ENCODE peak calls at places on chromosome 13, in seven cellular contexts. One of them, this sample, is unnamed.

GRCh38 chr13:113756441-113757097 is 2.5 kb upstream of the TMEM255B start:
- DNase-seq in NB4: no peak
- DNase-seq in astrocyte of the spinal cord: no peak
- DNase-seq in tibial nerve: no peak
- DNase-seq in cardiac fibroblast: no peak
- DNase-seq in CD8-positive, alpha-beta memory T cell: no peak
- DNase-seq in omental fat pad: no peak
- DNase-seq in this sample: no peak

GRCh38 chr13:85536706-85537105 is 262.5 kb downstream of the SLITRK6 start:
- DNase-seq in cardiac fibroblast: no peak
- DNase-seq in tibial nerve: no peak
- DNase-seq in omental fat pad: no peak
- DNase-seq in astrocyte of the spinal cord: no peak
- DNase-seq in CD8-positive, alpha-beta memory T cell: no peak
- DNase-seq in NB4: no peak
- DNase-seq in this sample: no peak

GRCh38 chr13:28035146-28035782 is 46.8 kb upstream of the URAD start:
- DNase-seq in CD8-positive, alpha-beta memory T cell: no peak
- DNase-seq in tibial nerve: no peak
- DNase-seq in astrocyte of the spinal cord: no peak
- DNase-seq in cardiac fibroblast: no peak
- DNase-seq in NB4: peak
- DNase-seq in omental fat pad: no peak
- DNase-seq in this sample: no peak

GRCh38 chr13:47598340-47598911 is 402.6 kb downstream of the SUCLA2 start:
- DNase-seq in NB4: no peak
- DNase-seq in tibial nerve: no peak
- DNase-seq in omental fat pad: no peak
- DNase-seq in CD8-positive, alpha-beta memory T cell: no peak
- DNase-seq in astrocyte of the spinal cord: peak
- DNase-seq in cardiac fibroblast: peak
- DNase-seq in this sample: no peak

GRCh38 chr13:34678154-34678553 is 263.9 kb upstream of the NBEA start:
- DNase-seq in NB4: no peak
- DNase-seq in cardiac fibroblast: peak
- DNase-seq in CD8-positive, alpha-beta memory T cell: no peak
- DNase-seq in omental fat pad: no peak
- DNase-seq in tibial nerve: no peak
- DNase-seq in astrocyte of the spinal cord: no peak
- DNase-seq in this sample: no peak

GRCh38 chr13:92137519-92137918 is 739.1 kb downstream of the GPC5 start:
- DNase-seq in NB4: peak
- DNase-seq in cardiac fibroblast: peak
- DNase-seq in astrocyte of the spinal cord: no peak
- DNase-seq in CD8-positive, alpha-beta memory T cell: no peak
- DNase-seq in omental fat pad: no peak
- DNase-seq in tibial nerve: no peak
- DNase-seq in this sample: peak

GRCh38 chr13:50712469-50712868 is 131.0 kb downstream of the DLEU7 start:
- DNase-seq in astrocyte of the spinal cord: no peak
- DNase-seq in NB4: no peak
- DNase-seq in tibial nerve: no peak
- DNase-seq in cardiac fibroblast: no peak
- DNase-seq in omental fat pad: no peak
- DNase-seq in CD8-positive, alpha-beta memory T cell: no peak
- DNase-seq in this sample: no peak

GRCh38 chr13:108407495-108407894 is 138.0 kb downstream of the TNFSF13B start:
- DNase-seq in CD8-positive, alpha-beta memory T cell: no peak
- DNase-seq in NB4: no peak
- DNase-seq in omental fat pad: no peak
- DNase-seq in astrocyte of the spinal cord: no peak
- DNase-seq in cardiac fibroblast: no peak
- DNase-seq in tibial nerve: no peak
- DNase-seq in this sample: no peak

GRCh38 chr13:30608364-30608763 is 9.4 kb upstream of the USPL1 start:
- DNase-seq in NB4: no peak
- DNase-seq in CD8-positive, alpha-beta memory T cell: no peak
- DNase-seq in cardiac fibroblast: peak
- DNase-seq in omental fat pad: no peak
- DNase-seq in astrocyte of the spinal cord: no peak
- DNase-seq in tibial nerve: no peak
- DNase-seq in this sample: no peak

GRCh38 chr13:108915634-108916497 is 286.5 kb downstream of the MYO16 start:
- DNase-seq in astrocyte of the spinal cord: peak
- DNase-seq in CD8-positive, alpha-beta memory T cell: no peak
- DNase-seq in cardiac fibroblast: peak
- DNase-seq in omental fat pad: peak
- DNase-seq in NB4: peak
- DNase-seq in tibial nerve: peak
- DNase-seq in this sample: peak

GRCh38 chr13:102236830-102237621 is 164.8 kb downstream of the FGF14 start:
- DNase-seq in tibial nerve: no peak
- DNase-seq in omental fat pad: no peak
- DNase-seq in NB4: no peak
- DNase-seq in astrocyte of the spinal cord: no peak
- DNase-seq in CD8-positive, alpha-beta memory T cell: no peak
- DNase-seq in cardiac fibroblast: no peak
- DNase-seq in this sample: no peak

GRCh38 chr13:75621147-75621546 is 15.0 kb upstream of the LMO7 start:
- DNase-seq in NB4: no peak
- DNase-seq in omental fat pad: no peak
- DNase-seq in cardiac fibroblast: peak
- DNase-seq in astrocyte of the spinal cord: peak
- DNase-seq in tibial nerve: no peak
- DNase-seq in CD8-positive, alpha-beta memory T cell: no peak
- DNase-seq in this sample: no peak

GRCh38 chr13:99656092-99656745 is 154.9 kb downstream of the TM9SF2 start:
- DNase-seq in cardiac fibroblast: peak
- DNase-seq in omental fat pad: peak
- DNase-seq in astrocyte of the spinal cord: peak
- DNase-seq in tibial nerve: peak
- DNase-seq in NB4: peak
- DNase-seq in CD8-positive, alpha-beta memory T cell: peak
- DNase-seq in this sample: no peak

GRCh38 chr13:50215389-50215788 is 200.1 kb downstream of the KCNRG start:
- DNase-seq in NB4: no peak
- DNase-seq in tibial nerve: no peak
- DNase-seq in astrocyte of the spinal cord: no peak
- DNase-seq in CD8-positive, alpha-beta memory T cell: no peak
- DNase-seq in omental fat pad: no peak
- DNase-seq in cardiac fibroblast: no peak
- DNase-seq in this sample: no peak

GRCh38 chr13:44620057-44620456 is 43.9 kb upstream of the TSC22D1 start:
- DNase-seq in tibial nerve: no peak
- DNase-seq in CD8-positive, alpha-beta memory T cell: no peak
- DNase-seq in omental fat pad: no peak
- DNase-seq in astrocyte of the spinal cord: peak
- DNase-seq in cardiac fibroblast: peak
- DNase-seq in NB4: no peak
- DNase-seq in this sample: peak

GRCh38 chr13:22235285-22235949 is 564.5 kb downstream of the FGF9 start:
- DNase-seq in astrocyte of the spinal cord: no peak
- DNase-seq in cardiac fibroblast: no peak
- DNase-seq in NB4: no peak
- DNase-seq in CD8-positive, alpha-beta memory T cell: no peak
- DNase-seq in omental fat pad: no peak
- DNase-seq in tibial nerve: no peak
- DNase-seq in this sample: no peak

GRCh38 chr13:94553766-94554165 is 42.2 kb downstream of the TGDS start:
- DNase-seq in tibial nerve: no peak
- DNase-seq in NB4: no peak
- DNase-seq in omental fat pad: no peak
- DNase-seq in astrocyte of the spinal cord: no peak
- DNase-seq in CD8-positive, alpha-beta memory T cell: no peak
- DNase-seq in cardiac fibroblast: no peak
- DNase-seq in this sample: no peak

GRCh38 chr13:95367309-95367843 is 66.1 kb upstream of the ABCC4 start:
- DNase-seq in CD8-positive, alpha-beta memory T cell: no peak
- DNase-seq in tibial nerve: no peak
- DNase-seq in omental fat pad: no peak
- DNase-seq in cardiac fibroblast: no peak
- DNase-seq in NB4: peak
- DNase-seq in astrocyte of the spinal cord: no peak
- DNase-seq in this sample: no peak

GRCh38 chr13:75372517-75372916 is 109.5 kb downstream of the TBC1D4 start:
- DNase-seq in cardiac fibroblast: peak
- DNase-seq in tibial nerve: peak
- DNase-seq in NB4: peak
- DNase-seq in CD8-positive, alpha-beta memory T cell: peak
- DNase-seq in omental fat pad: no peak
- DNase-seq in astrocyte of the spinal cord: peak
- DNase-seq in this sample: no peak

GRCh38 chr13:42405665-42406390 is 133.9 kb downstream of the AKAP11 start:
- DNase-seq in tibial nerve: no peak
- DNase-seq in cardiac fibroblast: peak
- DNase-seq in omental fat pad: no peak
- DNase-seq in CD8-positive, alpha-beta memory T cell: no peak
- DNase-seq in astrocyte of the spinal cord: peak
- DNase-seq in NB4: no peak
- DNase-seq in this sample: no peak

This sample was measured in kidney epithelial cell.